ENCODE peak calls at places on chromosomes 1 and 21, in six cellular contexts. Y is AG09309; C is RWPE1; B is LoVo; Z is stimulated activated CD4-positive, alpha-beta T cell treated with anti-CD3 and anti-CD28 coated beads, Interleukin-1b, Interleukin-23, amount 100 ng/mL, for 48 hours; V is lung. W is an unnamed sample.

GRCh38 chr1:209040351-209040750 is 543.2 kb upstream of the CAMK1G start:
- DNase-seq in Y (no peak), C (no peak), B (no peak), Z (no peak), V (no peak), W (peak; percentile 23)

GRCh38 chr1:48246727-48247126 is 24.2 kb downstream of the SLC5A9 start:
- DNase-seq in Y (no peak), C (no peak), B (no peak), Z (no peak), V (peak; percentile 57), W (no peak)

GRCh38 chr1:2417083-2417832 is 4.9 kb upstream of the PEX10 start:
- DNase-seq in Y (no peak), C (no peak), B (no peak), Z (no peak), V (no peak), W (no peak)

GRCh38 chr21:17612565-17613241 is at the start of gene BTG3:
- DNase-seq in Y (peak; percentile 2), C (peak; percentile 67), B (peak; percentile 85), Z (peak; percentile 78), V (peak; percentile 80), W (peak; percentile 70)

GRCh38 chr1:200805719-200806118 is 67.0 kb downstream of the CAMSAP2 start:
- DNase-seq in Y (no peak), C (no peak), B (no peak), Z (no peak), V (no peak), W (no peak)

GRCh38 chr1:111615874-111616715 is 3.5 kb upstream of the RAP1A start:
- DNase-seq in Y (no peak), C (no peak), B (no peak), Z (peak; percentile 60), V (no peak), W (no peak)

GRCh38 chr1:54883349-54884102 is 3.5 kb downstream of the DHCR24 start:
- DNase-seq in Y (no peak), C (no peak), B (no peak), Z (no peak), V (peak; percentile 53), W (peak; percentile 29)

GRCh38 chr1:154137888-154138287 is 17.0 kb downstream of the NUP210L start:
- DNase-seq in Y (no peak), C (no peak), B (no peak), Z (no peak), V (no peak), W (no peak)

GRCh38 chr1:155309423-155310021 is 856 bp downstream of the FDPS start:
- DNase-seq in Y (no peak), C (no peak), B (peak; percentile 56), Z (peak; percentile 4), V (peak; percentile 52), W (no peak)

GRCh38 chr1:54543729-54544496 is 4.1 kb upstream of the ACOT11 start:
- DNase-seq in Y (peak; percentile 37), C (peak; percentile 38), B (no peak), Z (no peak), V (no peak), W (peak; percentile 83)

GRCh38 chr21:39518055-39518844 is 66.5 kb downstream of the SH3BGR start:
- DNase-seq in Y (peak; percentile 4), C (peak; percentile 80), B (peak; percentile 74), Z (peak; percentile 40), V (peak; percentile 49), W (peak; percentile 32)

GRCh38 chr1:158016651-158017335 is 23.3 kb downstream of the KIRREL1 start:
- DNase-seq in Y (no peak), C (peak; percentile 42), B (no peak), Z (no peak), V (no peak), W (peak; percentile 75)

GRCh38 chr21:28066051-28066450 is 926.6 kb downstream of the LTN1 start:
- DNase-seq in Y (no peak), C (no peak), B (no peak), Z (no peak), V (no peak), W (peak; percentile 27)

GRCh38 chr1:6918286-6918907 is 133.1 kb downstream of the CAMTA1 start:
- DNase-seq in Y (no peak), C (no peak), B (no peak), Z (no peak), V (no peak), W (peak; percentile 31)

GRCh38 chr1:218670875-218671274 is 325.7 kb downstream of the TGFB2 start:
- DNase-seq in Y (no peak), C (no peak), B (no peak), Z (no peak), V (no peak), W (no peak)

GRCh38 chr1:99482750-99483149 is 163.2 kb upstream of the PALMD start:
- DNase-seq in Y (no peak), C (no peak), B (no peak), Z (no peak), V (no peak), W (no peak)

GRCh38 chr1:228338521-228339051 is 68.0 kb downstream of the TRIM11 start:
- DNase-seq in Y (no peak), C (no peak), B (no peak), Z (no peak), V (no peak), W (no peak)

GRCh38 chr1:43786975-43787374 is 79.6 kb downstream of the ST3GAL3 start:
- DNase-seq in Y (peak; percentile 29), C (no peak), B (no peak), Z (no peak), V (no peak), W (no peak)